ENCODE peak calls at places on chromosomes 7 and 10, in seven cellular contexts. One of them, this sample, is unnamed. For H3K4me1 and H3K36me3, the result is how much of the 10 kb centered on the place peaks cover.

GRCh38 chr10:62063795-62064472 is 162.4 kb downstream of the ARID5B start:
- DNase-seq in sigmoid colon: peak
- DNase-seq in transverse colon: no peak
- DNase-seq in ovary: no peak
- DNase-seq in fibroblast of lung: peak
- DNase-seq in NT2/D1: no peak
- DNase-seq in OCI-LY7: no peak
- DNase-seq in this sample: no peak

GRCh38 chr10:131311661-131312260 is at the start of gene TCERG1L:
- DNase-seq in transverse colon: no peak
- DNase-seq in fibroblast of lung: no peak
- DNase-seq in ovary: peak
- DNase-seq in sigmoid colon: no peak
- DNase-seq in OCI-LY7: no peak
- DNase-seq in NT2/D1: no peak
- DNase-seq in this sample: peak

GRCh38 chr7:131383417-131383816 is 55.7 kb downstream of the MKLN1 start:
- DNase-seq in transverse colon: no peak
- DNase-seq in OCI-LY7: no peak
- DNase-seq in fibroblast of lung: peak
- DNase-seq in NT2/D1: no peak
- DNase-seq in ovary: no peak
- DNase-seq in sigmoid colon: no peak
- DNase-seq in this sample: no peak

GRCh38 chr10:33229252-33229943 is 105.1 kb downstream of the NRP1 start:
- DNase-seq in transverse colon: no peak
- DNase-seq in ovary: no peak
- DNase-seq in NT2/D1: no peak
- DNase-seq in OCI-LY7: no peak
- DNase-seq in sigmoid colon: no peak
- DNase-seq in fibroblast of lung: peak
- DNase-seq in this sample: no peak

GRCh38 chr7:33961948-33962347 is 56.6 kb downstream of the BMPER start:
- DNase-seq in fibroblast of lung: no peak
- DNase-seq in OCI-LY7: no peak
- DNase-seq in ovary: no peak
- DNase-seq in NT2/D1: no peak
- DNase-seq in transverse colon: no peak
- DNase-seq in sigmoid colon: no peak
- DNase-seq in this sample: no peak

GRCh38 chr7:92808635-92809034 is 27.7 kb downstream of the CDK6 start:
- DNase-seq in sigmoid colon: no peak
- DNase-seq in ovary: no peak
- DNase-seq in NT2/D1: no peak
- DNase-seq in OCI-LY7: no peak
- DNase-seq in transverse colon: no peak
- DNase-seq in fibroblast of lung: no peak
- DNase-seq in this sample: no peak

GRCh38 chr7:36175872-36176271 is 22.8 kb downstream of the EEPD1 start:
- DNase-seq in OCI-LY7: no peak
- DNase-seq in fibroblast of lung: no peak
- DNase-seq in NT2/D1: no peak
- DNase-seq in ovary: no peak
- DNase-seq in transverse colon: peak
- DNase-seq in sigmoid colon: peak
- DNase-seq in this sample: no peak

GRCh38 chr7:91941450-91941849 is 788 bp downstream of the AKAP9 start:
- DNase-seq in NT2/D1: no peak
- DNase-seq in fibroblast of lung: peak
- DNase-seq in OCI-LY7: peak
- DNase-seq in transverse colon: peak
- DNase-seq in ovary: no peak
- DNase-seq in sigmoid colon: no peak
- DNase-seq in this sample: peak

GRCh38 chr10:43225004-43225786 is 41.7 kb downstream of the RASGEF1A start:
- DNase-seq in transverse colon: peak
- DNase-seq in sigmoid colon: no peak
- DNase-seq in ovary: peak
- DNase-seq in fibroblast of lung: no peak
- DNase-seq in OCI-LY7: no peak
- DNase-seq in NT2/D1: no peak
- DNase-seq in this sample: no peak

GRCh38 chr7:130865408-130866236 is 131.6 kb upstream of the KLF14 start:
- DNase-seq in fibroblast of lung: peak
- DNase-seq in ovary: no peak
- DNase-seq in transverse colon: no peak
- DNase-seq in NT2/D1: peak
- DNase-seq in OCI-LY7: peak
- DNase-seq in sigmoid colon: no peak
- DNase-seq in this sample: no peak

GRCh38 chr10:15897282-15897681 is 37.0 kb upstream of the MINDY3 start:
- DNase-seq in fibroblast of lung: peak
- DNase-seq in transverse colon: no peak
- DNase-seq in sigmoid colon: no peak
- DNase-seq in OCI-LY7: no peak
- DNase-seq in NT2/D1: no peak
- DNase-seq in ovary: no peak
- DNase-seq in this sample: no peak

GRCh38 chr10:77692782-77693181 is 55.2 kb upstream of the KCNMA1 start:
- DNase-seq in ovary: no peak
- DNase-seq in sigmoid colon: no peak
- DNase-seq in NT2/D1: no peak
- DNase-seq in fibroblast of lung: peak
- DNase-seq in transverse colon: no peak
- DNase-seq in OCI-LY7: no peak
- DNase-seq in this sample: peak

GRCh38 chr10:9786576-9786975 is 1231.1 kb upstream of the CELF2 start:
- DNase-seq in sigmoid colon: no peak
- DNase-seq in ovary: no peak
- DNase-seq in fibroblast of lung: peak
- DNase-seq in transverse colon: no peak
- DNase-seq in OCI-LY7: no peak
- DNase-seq in NT2/D1: no peak
- DNase-seq in this sample: no peak

GRCh38 chr10:3803884-3804741 is 19.1 kb upstream of the KLF6 start:
- DNase-seq in fibroblast of lung: peak
- DNase-seq in OCI-LY7: peak
- DNase-seq in NT2/D1: no peak
- DNase-seq in sigmoid colon: no peak
- DNase-seq in transverse colon: no peak
- DNase-seq in ovary: no peak
- DNase-seq in this sample: no peak

GRCh38 chr7:30475580-30475979 is 3.0 kb downstream of the NOD1 start:
- DNase-seq in OCI-LY7: peak
- DNase-seq in sigmoid colon: no peak
- DNase-seq in NT2/D1: no peak
- DNase-seq in transverse colon: no peak
- DNase-seq in ovary: no peak
- DNase-seq in fibroblast of lung: peak
- DNase-seq in this sample: no peak

GRCh38 chr7:115094163-115094562 is 172.3 kb downstream of the MDFIC start:
- DNase-seq in transverse colon: no peak
- DNase-seq in fibroblast of lung: no peak
- DNase-seq in NT2/D1: no peak
- DNase-seq in sigmoid colon: no peak
- DNase-seq in OCI-LY7: no peak
- DNase-seq in ovary: no peak
- DNase-seq in this sample: no peak

GRCh38 chr7:84274029-84274638 is 79.5 kb upstream of the SEMA3A start:
- DNase-seq in fibroblast of lung: peak
- DNase-seq in sigmoid colon: no peak
- DNase-seq in transverse colon: no peak
- DNase-seq in OCI-LY7: no peak
- DNase-seq in NT2/D1: no peak
- DNase-seq in ovary: no peak
- DNase-seq in this sample: no peak

GRCh38 chr7:84277628-84278224 is 83.1 kb upstream of the SEMA3A start:
- DNase-seq in fibroblast of lung: peak
- DNase-seq in ovary: no peak
- DNase-seq in transverse colon: no peak
- DNase-seq in sigmoid colon: no peak
- DNase-seq in OCI-LY7: no peak
- DNase-seq in NT2/D1: peak
- DNase-seq in this sample: no peak
- H3K4me1 ChIP-seq in fibroblast of lung: under half
- H3K4me1 ChIP-seq in ovary: under half
- H3K4me1 ChIP-seq in transverse colon: under half
- H3K4me1 ChIP-seq in sigmoid colon: under half
- H3K4me1 ChIP-seq in OCI-LY7: under half
- H3K4me1 ChIP-seq in NT2/D1: under half
- H3K4me1 ChIP-seq in this sample: under half

GRCh38 chr10:100174699-100175677 is 10.8 kb downstream of the ERLIN1 start:
- DNase-seq in transverse colon: no peak
- DNase-seq in fibroblast of lung: no peak
- DNase-seq in OCI-LY7: no peak
- DNase-seq in sigmoid colon: no peak
- DNase-seq in ovary: no peak
- DNase-seq in NT2/D1: no peak
- DNase-seq in this sample: peak

GRCh38 chr10:100172349-100172748 is 13.5 kb downstream of the ERLIN1 start:
- DNase-seq in sigmoid colon: no peak
- DNase-seq in fibroblast of lung: no peak
- DNase-seq in NT2/D1: no peak
- DNase-seq in transverse colon: no peak
- DNase-seq in OCI-LY7: no peak
- DNase-seq in ovary: no peak
- DNase-seq in this sample: no peak

GRCh38 chr10:100173035-100173434 is 12.8 kb downstream of the ERLIN1 start:
- DNase-seq in NT2/D1: no peak
- DNase-seq in OCI-LY7: no peak
- DNase-seq in transverse colon: no peak
- DNase-seq in fibroblast of lung: no peak
- DNase-seq in ovary: no peak
- DNase-seq in sigmoid colon: no peak
- DNase-seq in this sample: no peak

DNA sequence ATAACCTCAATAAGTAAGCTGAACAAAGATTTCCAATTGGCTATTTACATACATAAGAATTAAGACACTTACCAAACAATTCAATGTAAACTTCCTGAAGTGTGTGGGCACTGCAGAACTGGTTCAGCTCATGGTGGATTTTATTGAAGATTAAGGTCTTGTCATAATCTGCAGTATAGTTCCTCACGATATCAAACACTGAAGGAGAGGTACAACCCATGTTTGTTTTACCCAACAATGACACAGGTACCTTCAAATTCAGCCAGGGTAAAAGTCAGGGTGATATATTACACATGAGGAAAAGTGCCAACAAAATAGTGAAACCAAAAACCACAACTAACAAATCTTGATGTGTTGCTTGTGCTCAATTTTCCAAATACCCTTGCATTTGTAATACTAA is 10.0 kb downstream of the ERLIN1 start:
- DNase-seq in OCI-LY7: no peak
- DNase-seq in fibroblast of lung: no peak
- DNase-seq in NT2/D1: no peak
- DNase-seq in transverse colon: no peak
- DNase-seq in sigmoid colon: no peak
- DNase-seq in ovary: no peak
- DNase-seq in this sample: no peak
- H3K36me3 ChIP-seq in OCI-LY7: half or more
- H3K36me3 ChIP-seq in fibroblast of lung: under half
- H3K36me3 ChIP-seq in NT2/D1: under half
- H3K36me3 ChIP-seq in transverse colon: under half
- H3K36me3 ChIP-seq in sigmoid colon: half or more
- H3K36me3 ChIP-seq in ovary: under half
- H3K36me3 ChIP-seq in this sample: under half

GRCh38 chr10:5293691-5294550 is 70.8 kb upstream of the UCN3 start:
- DNase-seq in fibroblast of lung: peak
- DNase-seq in OCI-LY7: peak
- DNase-seq in sigmoid colon: no peak
- DNase-seq in transverse colon: peak
- DNase-seq in NT2/D1: peak
- DNase-seq in ovary: peak
- DNase-seq in this sample: peak
- H3K4me1 ChIP-seq in fibroblast of lung: under half
- H3K4me1 ChIP-seq in OCI-LY7: under half
- H3K4me1 ChIP-seq in sigmoid colon: under half
- H3K4me1 ChIP-seq in transverse colon: under half
- H3K4me1 ChIP-seq in NT2/D1: under half
- H3K4me1 ChIP-seq in ovary: under half
- H3K4me1 ChIP-seq in this sample: under half

GRCh38 chr7:151218170-151218569 is 7.9 kb upstream of the H2BK1 start:
- DNase-seq in ovary: no peak
- DNase-seq in fibroblast of lung: no peak
- DNase-seq in sigmoid colon: no peak
- DNase-seq in OCI-LY7: no peak
- DNase-seq in NT2/D1: no peak
- DNase-seq in transverse colon: no peak
- DNase-seq in this sample: no peak
- H3K36me3 ChIP-seq in ovary: under half
- H3K36me3 ChIP-seq in fibroblast of lung: under half
- H3K36me3 ChIP-seq in sigmoid colon: half or more
- H3K36me3 ChIP-seq in OCI-LY7: half or more
- H3K36me3 ChIP-seq in NT2/D1: half or more
- H3K36me3 ChIP-seq in transverse colon: half or more
- H3K36me3 ChIP-seq in this sample: under half

GRCh38 chr7:69184339-69184738 is 413.9 kb upstream of the AUTS2 start:
- DNase-seq in transverse colon: no peak
- DNase-seq in ovary: no peak
- DNase-seq in fibroblast of lung: peak
- DNase-seq in sigmoid colon: no peak
- DNase-seq in OCI-LY7: no peak
- DNase-seq in NT2/D1: no peak
- DNase-seq in this sample: no peak
- H3K4me1 ChIP-seq in transverse colon: under half
- H3K4me1 ChIP-seq in ovary: under half
- H3K4me1 ChIP-seq in fibroblast of lung: under half
- H3K4me1 ChIP-seq in sigmoid colon: under half
- H3K4me1 ChIP-seq in OCI-LY7: under half
- H3K4me1 ChIP-seq in NT2/D1: under half
- H3K4me1 ChIP-seq in this sample: under half

DNA sequence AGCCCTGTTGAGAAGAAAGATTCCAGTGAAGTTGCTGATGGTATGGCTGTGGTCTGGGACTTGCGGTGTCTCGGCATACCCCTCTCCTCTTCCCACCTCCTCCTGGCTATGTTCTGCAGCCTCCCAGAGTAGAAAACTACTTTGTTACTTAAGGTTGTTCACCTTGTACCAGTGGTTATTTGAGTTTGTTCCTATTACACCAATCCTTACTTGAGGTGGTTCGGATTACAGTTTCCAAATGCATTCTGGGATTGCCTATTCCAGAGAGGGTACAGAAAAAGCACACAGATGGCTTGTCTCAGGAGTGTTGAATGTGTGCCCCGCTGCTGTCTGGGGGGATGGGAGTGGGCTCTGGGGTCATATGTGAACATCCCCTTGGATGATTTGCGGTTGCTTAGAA is 6.8 kb upstream of the ZNF783 start:
- DNase-seq in OCI-LY7: no peak
- DNase-seq in ovary: no peak
- DNase-seq in fibroblast of lung: no peak
- DNase-seq in NT2/D1: no peak
- DNase-seq in sigmoid colon: no peak
- DNase-seq in transverse colon: no peak
- DNase-seq in this sample: no peak
- H3K36me3 ChIP-seq in OCI-LY7: half or more
- H3K36me3 ChIP-seq in ovary: under half
- H3K36me3 ChIP-seq in fibroblast of lung: under half
- H3K36me3 ChIP-seq in NT2/D1: half or more
- H3K36me3 ChIP-seq in sigmoid colon: half or more
- H3K36me3 ChIP-seq in transverse colon: under half
- H3K36me3 ChIP-seq in this sample: under half

GRCh38 chr10:132984008-132984295 is 41.6 kb upstream of the CFAP46 start:
- DNase-seq in fibroblast of lung: no peak
- DNase-seq in transverse colon: no peak
- DNase-seq in OCI-LY7: no peak
- DNase-seq in sigmoid colon: no peak
- DNase-seq in ovary: no peak
- DNase-seq in NT2/D1: no peak
- DNase-seq in this sample: no peak
- H3K4me1 ChIP-seq in fibroblast of lung: under half
- H3K4me1 ChIP-seq in transverse colon: under half
- H3K4me1 ChIP-seq in OCI-LY7: under half
- H3K4me1 ChIP-seq in sigmoid colon: under half
- H3K4me1 ChIP-seq in ovary: under half
- H3K4me1 ChIP-seq in NT2/D1: under half
- H3K4me1 ChIP-seq in this sample: under half